ENCODE peak calls at places on chromosomes 16 and 17, in eight cellular contexts. X is CD8-positive, alpha-beta T cell; U is GM12864; T is GM23338; Y is OCI-LY7; S is CD8-positive, alpha-beta memory T cell; E is adipocyte; B is upper lobe of right lung. M is an unnamed sample.

GRCh38 chr17:63491976-63492575 is 15.2 kb downstream of the ACE start:
- DNase-seq in X (no peak), U (no peak), T (no peak), Y (no peak), S (no peak), E (no peak), B (no peak), M (no peak)

GRCh38 chr17:50344712-50345380 is 1.1 kb upstream of the XYLT2 start:
- DNase-seq in X (no peak), U (no peak), T (no peak), Y (no peak), S (no peak), E (no peak), B (no peak), M (no peak)

GRCh38 chr17:48276776-48277175 is 153.2 kb downstream of the SKAP1 start:
- DNase-seq in X (no peak), U (no peak), T (no peak), Y (no peak), S (no peak), E (no peak), B (no peak), M (no peak)

GRCh38 chr17:44204453-44204882 is 4.8 kb upstream of the ATXN7L3 start:
- DNase-seq in X (no peak), U (no peak), T (no peak), Y (no peak), S (no peak), E (peak), B (no peak), M (no peak)

GRCh38 chr16:74999208-74999682 is 421 bp downstream of the ZNRF1 start:
- DNase-seq in X (peak), U (no peak), T (peak), Y (no peak), S (no peak), E (peak), B (peak), M (no peak)

GRCh38 chr16:21684199-21684598 is 20.4 kb downstream of the OTOA start:
- DNase-seq in X (no peak), U (no peak), T (peak), Y (peak), S (no peak), E (no peak), B (no peak), M (no peak)

GRCh38 chr16:1125471-1125870 is 27.4 kb upstream of the CACNA1H start:
- DNase-seq in X (no peak), U (no peak), T (no peak), Y (no peak), S (no peak), E (peak), B (no peak), M (no peak)

GRCh38 chr17:3896108-3897099 is 3.6 kb upstream of the CAMKK1 start:
- DNase-seq in X (no peak), U (no peak), T (no peak), Y (peak), S (no peak), E (no peak), B (no peak), M (no peak)

DNA sequence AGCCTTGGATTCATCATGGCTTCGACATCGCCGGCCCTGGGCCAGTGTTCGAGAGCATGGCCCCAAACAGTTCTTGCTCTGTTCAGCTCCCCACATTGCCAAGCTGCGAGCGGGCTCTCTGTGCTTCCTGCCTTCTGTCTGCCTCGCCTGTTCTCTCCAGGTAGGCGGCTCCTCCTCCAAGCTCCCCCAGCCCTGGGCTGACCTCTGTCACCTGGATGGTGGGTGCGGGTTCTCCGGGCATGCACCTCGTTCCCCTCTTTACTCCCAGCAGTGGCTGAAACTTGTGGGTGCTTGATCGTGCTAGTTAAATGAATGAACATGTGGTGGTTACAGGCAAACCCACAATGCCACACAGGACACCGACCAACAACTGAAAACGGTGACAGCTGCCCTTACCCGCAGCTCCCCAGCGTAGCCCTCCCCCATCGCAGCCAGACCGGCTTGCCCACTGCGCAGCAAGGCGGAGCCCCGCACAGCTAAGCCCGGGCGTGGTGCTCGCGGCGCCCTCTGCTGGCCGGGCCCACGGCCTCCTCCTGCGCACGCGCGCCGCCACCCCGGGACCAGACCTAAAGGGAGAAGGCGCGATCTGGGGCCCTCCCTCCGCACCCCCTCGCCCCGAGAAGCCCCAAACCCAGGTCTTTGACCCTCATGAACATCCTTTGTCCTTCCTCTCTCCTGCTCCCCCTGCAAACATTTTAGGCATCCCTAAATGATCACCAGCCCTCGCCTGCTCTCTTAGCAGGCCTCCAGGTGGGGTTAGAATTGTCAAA is 22.9 kb upstream of the EIF1 start:
- DNase-seq in X (peak), U (peak), T (peak), Y (peak), S (peak), E (peak), B (peak), M (no peak)
- H3K4me3 ChIP-seq in X (peak), U (peak), T (peak), Y (peak), S (peak), E (peak), B (peak), M (peak)

GRCh38 chr16:19410435-19411153 is 7.1 kb upstream of the TMC5 start:
- DNase-seq in X (no peak), U (no peak), T (peak), Y (no peak), S (no peak), E (peak), B (peak), M (no peak)
- H3K4me3 ChIP-seq in X (no peak), U (peak), T (peak), Y (no peak), S (no peak), E (peak), B (peak), M (peak)

DNA sequence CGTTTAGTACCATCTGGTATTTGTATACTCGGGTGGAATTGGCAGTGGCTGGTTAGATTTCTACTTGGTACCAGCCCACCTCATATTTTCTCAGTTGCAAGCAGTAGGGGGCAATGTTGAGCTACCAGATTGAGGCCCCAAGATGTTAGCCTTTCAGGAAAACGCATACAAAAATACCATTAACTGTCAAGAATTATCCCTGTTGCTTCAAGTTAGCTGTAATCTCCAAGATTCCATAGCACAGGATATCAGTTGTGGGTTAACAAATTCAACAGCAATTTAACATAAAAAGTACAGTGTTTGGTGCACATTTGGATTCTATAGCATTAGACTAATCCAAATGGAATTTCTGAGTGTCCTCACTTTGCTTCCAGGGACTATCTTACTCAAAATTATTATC is 188.2 kb downstream of the FTO start:
- DNase-seq in X (peak), U (peak), T (peak), Y (peak), S (peak), E (peak), B (no peak), M (no peak)
- H3K4me3 ChIP-seq in X (no peak), U (no peak), T (no peak), Y (no peak), S (no peak), E (no peak), B (no peak), M (no peak)

DNA sequence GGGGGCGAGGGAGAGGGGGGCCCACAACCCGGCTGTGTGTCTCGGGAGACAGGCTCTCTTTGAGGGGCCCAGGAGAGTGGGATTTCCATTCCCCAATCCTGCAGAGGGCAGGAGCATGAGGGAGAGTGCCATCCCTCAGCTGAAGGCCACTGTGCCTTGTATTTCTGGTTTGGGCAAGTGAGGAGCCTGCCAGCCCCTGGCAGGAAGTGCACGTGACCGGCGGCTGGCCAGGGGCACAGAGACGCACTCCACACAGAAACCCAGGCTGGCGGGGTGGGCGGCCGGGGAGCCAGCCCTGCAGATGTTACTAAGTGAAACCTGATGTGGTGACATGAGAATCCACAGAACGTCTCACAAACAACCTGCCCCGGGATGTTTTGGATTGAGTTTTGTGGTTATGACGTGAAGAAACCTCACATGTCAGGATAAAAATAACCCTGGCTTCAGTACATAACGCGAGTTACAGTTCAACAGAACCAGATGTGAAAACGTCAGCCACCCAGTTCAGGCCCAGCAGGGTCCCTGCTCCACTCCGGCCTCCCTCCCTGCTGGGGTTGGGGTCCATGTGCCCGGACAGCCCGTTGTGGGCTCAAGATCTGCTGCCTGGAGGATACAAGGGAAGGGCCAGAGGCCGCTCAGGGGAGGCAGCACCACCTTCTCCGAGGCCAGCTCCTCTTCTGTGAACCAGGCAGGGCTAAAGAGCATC is 51.7 kb upstream of the MTSS2 start:
- DNase-seq in X (peak), U (peak), T (no peak), Y (peak), S (peak), E (peak), B (peak), M (no peak)
- H3K4me3 ChIP-seq in X (peak), U (no peak), T (no peak), Y (peak), S (no peak), E (no peak), B (no peak), M (no peak)